ENCODE peak calls at places on chromosomes 5 and 9, in seven cellular contexts. One of them, this sample, is unnamed.

GRCh38 chr9:105881654-105882349 is 187.5 kb downstream of the TMEM38B start:
- DNase-seq in tibial nerve: peak; percentile 73
- DNase-seq in HepG2: peak; percentile 65
- DNase-seq in body of pancreas: peak; percentile 63
- DNase-seq in adrenal gland: peak; percentile 77
- DNase-seq in breast epithelium: peak; percentile 48
- DNase-seq in spleen: peak; percentile 77
- DNase-seq in this sample: peak; percentile 53

GRCh38 chr5:154513669-154514084 is 35.6 kb upstream of the HAND1 start:
- DNase-seq in body of pancreas: no peak
- DNase-seq in tibial nerve: no peak
- DNase-seq in HepG2: no peak
- DNase-seq in spleen: no peak
- DNase-seq in breast epithelium: no peak
- DNase-seq in adrenal gland: no peak
- DNase-seq in this sample: no peak

GRCh38 chr5:153654444-153654843 is 164.0 kb downstream of the GRIA1 start:
- DNase-seq in tibial nerve: no peak
- DNase-seq in body of pancreas: no peak
- DNase-seq in HepG2: no peak
- DNase-seq in breast epithelium: no peak
- DNase-seq in spleen: no peak
- DNase-seq in adrenal gland: no peak
- DNase-seq in this sample: peak; percentile 11

GRCh38 chr5:134132372-134133212 is 18.1 kb downstream of the TCF7 start:
- DNase-seq in HepG2: no peak
- DNase-seq in breast epithelium: no peak
- DNase-seq in spleen: peak; percentile 86
- DNase-seq in adrenal gland: no peak
- DNase-seq in body of pancreas: no peak
- DNase-seq in tibial nerve: no peak
- DNase-seq in this sample: no peak

GRCh38 chr5:33824516-33825195 is 67.1 kb downstream of the ADAMTS12 start:
- DNase-seq in breast epithelium: no peak
- DNase-seq in spleen: no peak
- DNase-seq in tibial nerve: no peak
- DNase-seq in HepG2: no peak
- DNase-seq in body of pancreas: no peak
- DNase-seq in adrenal gland: peak; percentile 31
- DNase-seq in this sample: peak; percentile 81

GRCh38 chr9:130328349-130328801 is 62.8 kb downstream of the HMCN2 start:
- DNase-seq in breast epithelium: peak; percentile 33
- DNase-seq in body of pancreas: no peak
- DNase-seq in HepG2: no peak
- DNase-seq in adrenal gland: peak; percentile 31
- DNase-seq in tibial nerve: peak; percentile 81
- DNase-seq in spleen: no peak
- DNase-seq in this sample: peak; percentile 43

GRCh38 chr9:88889386-88889785 is 101.9 kb upstream of the S1PR3 start:
- DNase-seq in HepG2: no peak
- DNase-seq in spleen: no peak
- DNase-seq in tibial nerve: no peak
- DNase-seq in adrenal gland: no peak
- DNase-seq in body of pancreas: no peak
- DNase-seq in breast epithelium: no peak
- DNase-seq in this sample: peak; percentile 32

GRCh38 chr5:163563880-163564279 is 58.5 kb downstream of the MAT2B start:
- DNase-seq in tibial nerve: no peak
- DNase-seq in body of pancreas: no peak
- DNase-seq in spleen: no peak
- DNase-seq in adrenal gland: no peak
- DNase-seq in HepG2: no peak
- DNase-seq in breast epithelium: no peak
- DNase-seq in this sample: no peak

GRCh38 chr5:168174376-168174775 is 117.1 kb upstream of the WWC1 start:
- DNase-seq in tibial nerve: no peak
- DNase-seq in adrenal gland: no peak
- DNase-seq in body of pancreas: no peak
- DNase-seq in spleen: no peak
- DNase-seq in breast epithelium: no peak
- DNase-seq in HepG2: no peak
- DNase-seq in this sample: no peak

GRCh38 chr5:99437986-99438385 is 509.2 kb upstream of the CHD1 start:
- DNase-seq in breast epithelium: no peak
- DNase-seq in HepG2: no peak
- DNase-seq in body of pancreas: no peak
- DNase-seq in adrenal gland: no peak
- DNase-seq in spleen: no peak
- DNase-seq in tibial nerve: no peak
- DNase-seq in this sample: no peak

GRCh38 chr9:133104718-133105460 is 16.2 kb downstream of the RALGDS start:
- DNase-seq in breast epithelium: no peak
- DNase-seq in adrenal gland: peak; percentile 23
- DNase-seq in spleen: peak; percentile 67
- DNase-seq in body of pancreas: no peak
- DNase-seq in tibial nerve: no peak
- DNase-seq in HepG2: no peak
- DNase-seq in this sample: no peak

GRCh38 chr9:72305102-72305546 is 59.9 kb downstream of the ZFAND5 start:
- DNase-seq in spleen: peak; percentile 87
- DNase-seq in adrenal gland: peak; percentile 79
- DNase-seq in breast epithelium: peak; percentile 64
- DNase-seq in tibial nerve: peak; percentile 80
- DNase-seq in HepG2: peak; percentile 6
- DNase-seq in body of pancreas: peak; percentile 24
- DNase-seq in this sample: peak; percentile 92
- TF ChIP-seq POLR2A in spleen: no peak
- TF ChIP-seq POLR2A in adrenal gland: peak; percentile 79
- TF ChIP-seq POLR2A in breast epithelium: no peak
- TF ChIP-seq POLR2A in tibial nerve: peak; percentile 29
- TF ChIP-seq POLR2A in HepG2: no peak
- TF ChIP-seq POLR2A in body of pancreas: peak; percentile 19
- TF ChIP-seq POLR2A in this sample: no peak

DNA sequence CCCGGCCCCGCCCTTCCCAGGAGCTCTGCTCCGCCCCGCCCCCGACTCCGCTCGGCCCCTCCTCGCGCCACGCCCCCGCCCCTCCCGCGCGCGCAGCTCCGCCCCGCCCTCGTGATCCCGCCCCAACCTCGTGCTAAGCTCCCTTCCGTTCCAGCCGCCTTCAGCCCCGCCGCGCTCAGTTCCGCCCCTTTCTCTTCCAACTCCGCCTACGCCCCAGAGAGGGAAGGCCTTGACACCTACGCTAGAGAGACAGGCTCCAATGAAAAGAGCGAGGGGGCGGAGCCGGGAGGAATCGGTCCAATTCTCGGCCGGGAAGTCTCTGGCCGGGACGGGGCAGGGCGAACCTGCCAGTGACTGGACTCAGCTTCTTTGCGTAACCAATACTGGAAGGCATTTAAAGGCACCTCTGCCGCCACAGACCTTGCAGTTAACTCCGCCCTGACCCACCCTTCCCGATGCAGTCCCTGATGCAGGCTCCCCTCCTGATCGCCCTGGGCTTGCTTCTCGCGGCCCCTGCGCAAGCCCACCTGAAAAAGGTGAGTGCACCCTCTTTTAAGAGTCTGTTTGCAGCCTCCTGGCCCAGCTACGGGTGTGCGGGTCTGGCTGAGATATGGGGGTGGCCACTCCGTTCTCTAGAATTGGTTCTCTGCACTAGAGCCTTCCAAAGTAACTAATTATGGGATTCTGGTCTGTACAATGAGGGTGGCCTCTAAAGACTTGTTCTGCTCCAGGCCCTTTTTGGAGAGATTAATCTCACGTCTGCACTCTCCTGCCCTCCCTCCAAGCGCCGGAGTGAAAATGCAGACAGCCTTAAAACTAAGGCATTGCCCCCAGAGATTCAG is at the start of gene GM2A:
- DNase-seq in tibial nerve: peak; percentile 98
- DNase-seq in breast epithelium: peak; percentile 100
- DNase-seq in adrenal gland: peak; percentile 100
- DNase-seq in HepG2: peak; percentile 99
- DNase-seq in body of pancreas: peak; percentile 100
- DNase-seq in spleen: peak; percentile 100
- DNase-seq in this sample: peak; percentile 99
- TF ChIP-seq POLR2A in tibial nerve: peak; percentile 83
- TF ChIP-seq POLR2A in breast epithelium: peak; percentile 37
- TF ChIP-seq POLR2A in adrenal gland: peak; percentile 99
- TF ChIP-seq POLR2A in HepG2: peak; percentile 90
- TF ChIP-seq POLR2A in body of pancreas: peak; percentile 77
- TF ChIP-seq POLR2A in spleen: peak; percentile 96
- TF ChIP-seq POLR2A in this sample: peak; percentile 30

GRCh38 chr9:92655896-92656536 is 13.9 kb downstream of the IPPK start:
- DNase-seq in spleen: peak; percentile 41
- DNase-seq in HepG2: no peak
- DNase-seq in tibial nerve: no peak
- DNase-seq in adrenal gland: no peak
- DNase-seq in body of pancreas: no peak
- DNase-seq in breast epithelium: no peak
- DNase-seq in this sample: no peak
- TF ChIP-seq POLR2A in spleen: no peak
- TF ChIP-seq POLR2A in HepG2: no peak
- TF ChIP-seq POLR2A in tibial nerve: no peak
- TF ChIP-seq POLR2A in adrenal gland: no peak
- TF ChIP-seq POLR2A in body of pancreas: no peak
- TF ChIP-seq POLR2A in breast epithelium: no peak
- TF ChIP-seq POLR2A in this sample: no peak

GRCh38 chr5:139654464-139654863 is 6.3 kb downstream of the CXXC5 start:
- DNase-seq in adrenal gland: no peak
- DNase-seq in spleen: no peak
- DNase-seq in tibial nerve: no peak
- DNase-seq in HepG2: no peak
- DNase-seq in body of pancreas: no peak
- DNase-seq in breast epithelium: no peak
- DNase-seq in this sample: no peak
- TF ChIP-seq POLR2A in adrenal gland: no peak
- TF ChIP-seq POLR2A in spleen: no peak
- TF ChIP-seq POLR2A in tibial nerve: no peak
- TF ChIP-seq POLR2A in HepG2: no peak
- TF ChIP-seq POLR2A in body of pancreas: no peak
- TF ChIP-seq POLR2A in breast epithelium: no peak
- TF ChIP-seq POLR2A in this sample: no peak

GRCh38 chr5:177496111-177497010 is 1.0 kb downstream of the PDLIM7 start:
- DNase-seq in breast epithelium: peak; percentile 82
- DNase-seq in tibial nerve: peak; percentile 56
- DNase-seq in HepG2: peak; percentile 85
- DNase-seq in adrenal gland: peak; percentile 59
- DNase-seq in body of pancreas: no peak
- DNase-seq in spleen: peak; percentile 82
- DNase-seq in this sample: peak; percentile 94
- TF ChIP-seq POLR2A in breast epithelium: no peak
- TF ChIP-seq POLR2A in tibial nerve: no peak
- TF ChIP-seq POLR2A in HepG2: no peak
- TF ChIP-seq POLR2A in adrenal gland: peak; percentile 9
- TF ChIP-seq POLR2A in body of pancreas: no peak
- TF ChIP-seq POLR2A in spleen: no peak
- TF ChIP-seq POLR2A in this sample: no peak

DNA sequence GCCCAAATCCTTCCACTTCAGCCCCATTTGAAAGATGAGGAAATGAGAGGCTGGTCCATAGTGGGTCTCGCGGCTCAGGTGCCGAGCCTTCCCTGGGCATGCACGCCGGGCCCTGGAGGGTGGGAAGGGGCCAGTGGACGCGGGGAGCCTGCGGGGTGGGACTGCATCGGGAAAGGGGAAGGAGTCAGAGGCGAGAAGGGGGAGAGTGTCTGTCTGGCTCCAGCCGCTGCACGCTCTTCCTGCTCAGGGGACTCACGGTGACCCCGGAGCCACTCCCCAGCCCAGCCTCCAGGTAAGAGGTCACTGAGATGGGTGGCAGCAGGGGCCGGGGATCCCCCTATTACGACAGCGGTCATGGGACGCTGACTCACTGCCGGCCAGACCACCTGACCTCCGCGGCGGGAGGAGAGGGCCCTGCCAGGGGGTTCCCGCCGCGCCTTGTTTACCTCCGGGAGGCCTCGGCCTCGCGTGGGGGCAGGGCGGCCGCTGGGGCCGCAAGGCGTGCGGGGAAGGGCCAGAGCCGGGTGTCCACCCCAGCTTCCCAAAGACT is 1.9 kb upstream of the SQSTM1 start:
- DNase-seq in body of pancreas: peak; percentile 96
- DNase-seq in breast epithelium: peak; percentile 96
- DNase-seq in tibial nerve: peak; percentile 94
- DNase-seq in HepG2: peak; percentile 94
- DNase-seq in adrenal gland: peak; percentile 97
- DNase-seq in spleen: peak; percentile 98
- DNase-seq in this sample: peak; percentile 95
- TF ChIP-seq POLR2A in body of pancreas: peak; percentile 75
- TF ChIP-seq POLR2A in breast epithelium: no peak
- TF ChIP-seq POLR2A in tibial nerve: peak; percentile 34
- TF ChIP-seq POLR2A in HepG2: peak; percentile 72
- TF ChIP-seq POLR2A in adrenal gland: peak; percentile 51
- TF ChIP-seq POLR2A in spleen: peak; percentile 12
- TF ChIP-seq POLR2A in this sample: no peak

GRCh38 chr5:76545184-76545583 is 78.0 kb downstream of the F2RL2 start:
- DNase-seq in breast epithelium: no peak
- DNase-seq in body of pancreas: no peak
- DNase-seq in HepG2: no peak
- DNase-seq in adrenal gland: no peak
- DNase-seq in tibial nerve: no peak
- DNase-seq in spleen: no peak
- DNase-seq in this sample: no peak

GRCh38 chr5:76544268-76544926 is 78.8 kb downstream of the F2RL2 start:
- DNase-seq in breast epithelium: no peak
- DNase-seq in body of pancreas: peak; percentile 73
- DNase-seq in tibial nerve: no peak
- DNase-seq in spleen: no peak
- DNase-seq in adrenal gland: no peak
- DNase-seq in HepG2: peak; percentile 70
- DNase-seq in this sample: peak; percentile 13

GRCh38 chr5:76542236-76542635 is 81.0 kb downstream of the F2RL2 start:
- DNase-seq in adrenal gland: no peak
- DNase-seq in spleen: no peak
- DNase-seq in body of pancreas: no peak
- DNase-seq in breast epithelium: no peak
- DNase-seq in HepG2: no peak
- DNase-seq in tibial nerve: no peak
- DNase-seq in this sample: no peak

GRCh38 chr5:76546497-76547102 is 76.6 kb downstream of the F2RL2 start:
- DNase-seq in tibial nerve: no peak
- DNase-seq in HepG2: peak; percentile 36
- DNase-seq in spleen: no peak
- DNase-seq in body of pancreas: no peak
- DNase-seq in adrenal gland: no peak
- DNase-seq in breast epithelium: no peak
- DNase-seq in this sample: no peak

GRCh38 chr5:76542887-76543690 is 80.1 kb downstream of the F2RL2 start:
- DNase-seq in breast epithelium: no peak
- DNase-seq in body of pancreas: no peak
- DNase-seq in adrenal gland: no peak
- DNase-seq in HepG2: no peak
- DNase-seq in tibial nerve: peak; percentile 35
- DNase-seq in spleen: peak; percentile 85
- DNase-seq in this sample: peak; percentile 18
- TF ChIP-seq POLR2A in breast epithelium: no peak
- TF ChIP-seq POLR2A in body of pancreas: no peak
- TF ChIP-seq POLR2A in adrenal gland: no peak
- TF ChIP-seq POLR2A in HepG2: no peak
- TF ChIP-seq POLR2A in tibial nerve: no peak
- TF ChIP-seq POLR2A in spleen: no peak
- TF ChIP-seq POLR2A in this sample: no peak

This sample was measured in IMR-90.